ENCODE peak calls at places on chromosomes 1 and 21, in nine cellular contexts. One of them, this sample, is unnamed.

GRCh38 chr1:57591854-57592253 is 168.0 kb upstream of the DAB1 start:
- DNase-seq in thyroid gland: no peak
- DNase-seq in psoas muscle: no peak
- DNase-seq in A549: no peak
- DNase-seq in body of pancreas: no peak
- DNase-seq in HCT116: no peak
- DNase-seq in pancreas: no peak
- DNase-seq in uterus: no peak
- DNase-seq in upper lobe of left lung: no peak
- DNase-seq in this sample: peak; percentile 95

GRCh38 chr1:14974361-14974760 is 179.2 kb upstream of the TMEM51 start:
- DNase-seq in thyroid gland: no peak
- DNase-seq in psoas muscle: no peak
- DNase-seq in A549: no peak
- DNase-seq in body of pancreas: no peak
- DNase-seq in HCT116: no peak
- DNase-seq in pancreas: no peak
- DNase-seq in uterus: no peak
- DNase-seq in upper lobe of left lung: no peak
- DNase-seq in this sample: no peak

GRCh38 chr1:221874285-221875003 is 132.6 kb upstream of the DUSP10 start:
- DNase-seq in thyroid gland: no peak
- DNase-seq in psoas muscle: no peak
- DNase-seq in A549: peak; percentile 9
- DNase-seq in body of pancreas: no peak
- DNase-seq in HCT116: no peak
- DNase-seq in pancreas: no peak
- DNase-seq in uterus: no peak
- DNase-seq in upper lobe of left lung: no peak
- DNase-seq in this sample: no peak

GRCh38 chr1:20551945-20552727 is at the start of gene FAM43B:
- DNase-seq in thyroid gland: peak; percentile 37
- DNase-seq in psoas muscle: peak; percentile 83
- DNase-seq in A549: peak; percentile 62
- DNase-seq in body of pancreas: peak; percentile 49
- DNase-seq in HCT116: no peak
- DNase-seq in pancreas: no peak
- DNase-seq in uterus: peak; percentile 67
- DNase-seq in upper lobe of left lung: peak; percentile 87
- DNase-seq in this sample: no peak

GRCh38 chr1:201433609-201434008 is 12.1 kb upstream of the TNNI1 start:
- DNase-seq in thyroid gland: no peak
- DNase-seq in psoas muscle: no peak
- DNase-seq in A549: no peak
- DNase-seq in body of pancreas: no peak
- DNase-seq in HCT116: no peak
- DNase-seq in pancreas: no peak
- DNase-seq in uterus: no peak
- DNase-seq in upper lobe of left lung: no peak
- DNase-seq in this sample: no peak

GRCh38 chr1:243550276-243550675 is 294.4 kb downstream of the SDCCAG8 start:
- DNase-seq in thyroid gland: no peak
- DNase-seq in psoas muscle: no peak
- DNase-seq in A549: no peak
- DNase-seq in body of pancreas: no peak
- DNase-seq in HCT116: no peak
- DNase-seq in pancreas: no peak
- DNase-seq in uterus: no peak
- DNase-seq in upper lobe of left lung: no peak
- DNase-seq in this sample: peak; percentile 54

GRCh38 chr1:201676061-201676644 is 137.2 kb downstream of the NAV1 start:
- DNase-seq in thyroid gland: peak; percentile 74
- DNase-seq in psoas muscle: peak; percentile 71
- DNase-seq in A549: no peak
- DNase-seq in body of pancreas: peak; percentile 45
- DNase-seq in HCT116: no peak
- DNase-seq in pancreas: peak; percentile 29
- DNase-seq in uterus: peak; percentile 46
- DNase-seq in upper lobe of left lung: no peak
- DNase-seq in this sample: no peak

GRCh38 chr1:218079379-218079778 is 205.7 kb upstream of the RRP15 start:
- DNase-seq in thyroid gland: no peak
- DNase-seq in psoas muscle: no peak
- DNase-seq in A549: no peak
- DNase-seq in body of pancreas: no peak
- DNase-seq in HCT116: no peak
- DNase-seq in pancreas: no peak
- DNase-seq in uterus: no peak
- DNase-seq in upper lobe of left lung: no peak
- DNase-seq in this sample: no peak

GRCh38 chr1:30845237-30845636 is 63.3 kb downstream of the SDC3 start:
- DNase-seq in thyroid gland: no peak
- DNase-seq in psoas muscle: no peak
- DNase-seq in A549: no peak
- DNase-seq in body of pancreas: no peak
- DNase-seq in HCT116: no peak
- DNase-seq in pancreas: no peak
- DNase-seq in uterus: no peak
- DNase-seq in upper lobe of left lung: no peak
- DNase-seq in this sample: no peak

GRCh38 chr1:159509440-159510222 is 26.2 kb downstream of the OR10J5 start:
- DNase-seq in thyroid gland: no peak
- DNase-seq in psoas muscle: no peak
- DNase-seq in A549: no peak
- DNase-seq in body of pancreas: no peak
- DNase-seq in HCT116: no peak
- DNase-seq in pancreas: no peak
- DNase-seq in uterus: no peak
- DNase-seq in upper lobe of left lung: no peak
- DNase-seq in this sample: no peak

DNA sequence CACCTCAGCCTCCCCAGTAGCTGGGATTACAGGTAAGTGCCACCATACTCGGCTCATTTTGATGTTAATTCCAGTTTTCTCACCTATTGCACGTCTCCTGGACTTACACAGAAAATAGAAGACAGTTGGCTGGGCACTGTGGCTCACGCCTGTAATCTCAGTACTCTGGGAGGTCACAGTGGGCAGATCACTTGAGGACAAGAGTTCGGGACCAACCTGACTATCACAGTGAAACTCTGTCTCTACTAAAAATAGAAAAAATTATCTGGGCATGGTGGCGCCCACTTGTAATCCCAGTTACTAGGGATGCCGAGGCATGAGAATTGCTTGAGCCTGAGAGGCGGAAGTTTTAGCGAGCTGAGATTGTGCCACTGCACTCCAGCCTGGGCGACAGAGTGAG is 44.1 kb downstream of the DYRK1A start:
- DNase-seq in thyroid gland: no peak
- DNase-seq in psoas muscle: no peak
- DNase-seq in A549: no peak
- DNase-seq in body of pancreas: no peak
- DNase-seq in HCT116: no peak
- DNase-seq in pancreas: no peak
- DNase-seq in uterus: no peak
- DNase-seq in upper lobe of left lung: no peak
- DNase-seq in this sample: no peak
- H3K4me1 ChIP-seq in thyroid gland: peaks cover 48% of the 10 kb centered on the region
- H3K4me1 ChIP-seq in psoas muscle: peaks cover 98% of the 10 kb centered on the region
- H3K4me1 ChIP-seq in A549: peaks cover 41% of the 10 kb centered on the region
- H3K4me1 ChIP-seq in body of pancreas: peaks cover 60% of the 10 kb centered on the region
- H3K4me1 ChIP-seq in HCT116: peaks cover 4% of the 10 kb centered on the region
- H3K4me1 ChIP-seq in pancreas: peaks cover 10% of the 10 kb centered on the region
- H3K4me1 ChIP-seq in uterus: peaks cover under 1% of the 10 kb centered on the region
- H3K4me1 ChIP-seq in upper lobe of left lung: peaks cover 74% of the 10 kb centered on the region
- H3K4me1 ChIP-seq in this sample: peaks cover 3% of the 10 kb centered on the region

GRCh38 chr1:26537951-26538352 is 8.4 kb downstream of the RPS6KA1 start:
- DNase-seq in thyroid gland: no peak
- DNase-seq in psoas muscle: no peak
- DNase-seq in A549: peak; percentile 50
- DNase-seq in body of pancreas: peak; percentile 59
- DNase-seq in HCT116: no peak
- DNase-seq in pancreas: no peak
- DNase-seq in uterus: no peak
- DNase-seq in upper lobe of left lung: no peak
- DNase-seq in this sample: no peak
- TF ChIP-seq CTCF in thyroid gland: no peak
- TF ChIP-seq CTCF in psoas muscle: no peak
- TF ChIP-seq CTCF in A549: peak; percentile 7
- TF ChIP-seq CTCF in body of pancreas: no peak
- TF ChIP-seq CTCF in HCT116: peak; percentile 16
- TF ChIP-seq CTCF in pancreas: no peak
- TF ChIP-seq CTCF in uterus: no peak
- TF ChIP-seq CTCF in upper lobe of left lung: no peak
- TF ChIP-seq CTCF in this sample: peak; percentile 38

GRCh38 chr1:215650446-215651149 is 83.5 kb downstream of the KCTD3 start:
- DNase-seq in thyroid gland: no peak
- DNase-seq in psoas muscle: no peak
- DNase-seq in A549: no peak
- DNase-seq in body of pancreas: no peak
- DNase-seq in HCT116: no peak
- DNase-seq in pancreas: no peak
- DNase-seq in uterus: no peak
- DNase-seq in upper lobe of left lung: no peak
- DNase-seq in this sample: no peak
- H3K27ac ChIP-seq in thyroid gland: no peak overlapping the region
- H3K27ac ChIP-seq in psoas muscle: no peak overlapping the region
- H3K27ac ChIP-seq in A549: no peak overlapping the region
- H3K27ac ChIP-seq in body of pancreas: no peak overlapping the region
- H3K27ac ChIP-seq in HCT116: no peak overlapping the region
- H3K27ac ChIP-seq in pancreas: no peak overlapping the region
- H3K27ac ChIP-seq in uterus: no peak overlapping the region
- H3K27ac ChIP-seq in upper lobe of left lung: no peak overlapping the region
- H3K27ac ChIP-seq in this sample: no peak overlapping the region

GRCh38 chr21:45406801-45407628 is 2.0 kb downstream of the COL18A1 start:
- DNase-seq in thyroid gland: no peak
- DNase-seq in psoas muscle: peak; percentile 45
- DNase-seq in A549: peak; percentile 34
- DNase-seq in body of pancreas: no peak
- DNase-seq in HCT116: no peak
- DNase-seq in pancreas: no peak
- DNase-seq in uterus: no peak
- DNase-seq in upper lobe of left lung: no peak
- DNase-seq in this sample: no peak
- H3K4me1 ChIP-seq in thyroid gland: peaks cover 22% of the 10 kb centered on the region
- H3K4me1 ChIP-seq in psoas muscle: peaks cover 18% of the 10 kb centered on the region
- H3K4me1 ChIP-seq in A549: peaks cover 36% of the 10 kb centered on the region
- H3K4me1 ChIP-seq in body of pancreas: peaks cover 72% of the 10 kb centered on the region
- H3K4me1 ChIP-seq in HCT116: peaks cover 33% of the 10 kb centered on the region
- H3K4me1 ChIP-seq in pancreas: no peaks in the 10 kb centered on the region
- H3K4me1 ChIP-seq in uterus: peaks cover 21% of the 10 kb centered on the region
- H3K4me1 ChIP-seq in upper lobe of left lung: peaks cover 13% of the 10 kb centered on the region
- H3K4me1 ChIP-seq in this sample: peaks cover 20% of the 10 kb centered on the region

This sample was measured in foreskin keratinocyte.